ENCODE peak calls at places on chromosome 13, in four cellular contexts. One of them, this sample, is unnamed.
A peak's percentile ranks its signal among the peaks of the same experiment; 100 is the strongest.

GRCh38 chr13:77898097-77898496 is 20.5 kb downstream of the EDNRB start:
- DNase-seq in HFFc6: no peak
- DNase-seq in endothelial cell: no peak
- DNase-seq in activated T-helper 2 cell treated with anti-CD3 and anti-CD28 coated beads, Interferon-gamma antibody, Interleukin-2, Interleukin-4, amounts not matched to agents 10 μg/mL and 5 μg/mL and 100 μg/mL, durations not matched to agents 14 hours and 24 hours and 36 hours: no peak
- DNase-seq in this sample: no peak

GRCh38 chr13:46504036-46504435 is 48.9 kb upstream of the LRCH1 start:
- DNase-seq in HFFc6: no peak
- DNase-seq in endothelial cell: no peak
- DNase-seq in activated T-helper 2 cell treated with anti-CD3 and anti-CD28 coated beads, Interferon-gamma antibody, Interleukin-2, Interleukin-4, amounts not matched to agents 10 μg/mL and 5 μg/mL and 100 μg/mL, durations not matched to agents 14 hours and 24 hours and 36 hours: no peak
- DNase-seq in this sample: no peak

GRCh38 chr13:29802621-29803020 is 47.8 kb downstream of the UBL3 start:
- DNase-seq in HFFc6: no peak
- DNase-seq in endothelial cell: no peak
- DNase-seq in activated T-helper 2 cell treated with anti-CD3 and anti-CD28 coated beads, Interferon-gamma antibody, Interleukin-2, Interleukin-4, amounts not matched to agents 10 μg/mL and 5 μg/mL and 100 μg/mL, durations not matched to agents 14 hours and 24 hours and 36 hours: no peak
- DNase-seq in this sample: no peak

GRCh38 chr13:112071011-112071901 is 4.3 kb downstream of the SOX1 start:
- DNase-seq in HFFc6: no peak
- DNase-seq in endothelial cell: no peak
- DNase-seq in activated T-helper 2 cell treated with anti-CD3 and anti-CD28 coated beads, Interferon-gamma antibody, Interleukin-2, Interleukin-4, amounts not matched to agents 10 μg/mL and 5 μg/mL and 100 μg/mL, durations not matched to agents 14 hours and 24 hours and 36 hours: no peak
- DNase-seq in this sample: no peak

GRCh38 chr13:50104493-50104892 is 89.2 kb downstream of the KCNRG start:
- DNase-seq in HFFc6: peak; percentile 11
- DNase-seq in endothelial cell: no peak
- DNase-seq in activated T-helper 2 cell treated with anti-CD3 and anti-CD28 coated beads, Interferon-gamma antibody, Interleukin-2, Interleukin-4, amounts not matched to agents 10 μg/mL and 5 μg/mL and 100 μg/mL, durations not matched to agents 14 hours and 24 hours and 36 hours: no peak
- DNase-seq in this sample: no peak

GRCh38 chr13:29935309-29935981 is 85.0 kb upstream of the UBL3 start:
- DNase-seq in HFFc6: no peak
- DNase-seq in endothelial cell: no peak
- DNase-seq in activated T-helper 2 cell treated with anti-CD3 and anti-CD28 coated beads, Interferon-gamma antibody, Interleukin-2, Interleukin-4, amounts not matched to agents 10 μg/mL and 5 μg/mL and 100 μg/mL, durations not matched to agents 14 hours and 24 hours and 36 hours: peak; percentile 81
- DNase-seq in this sample: peak; percentile 8

GRCh38 chr13:44818428-44818827 is 170.8 kb downstream of the NUFIP1 start:
- DNase-seq in HFFc6: peak; percentile 13
- DNase-seq in endothelial cell: no peak
- DNase-seq in activated T-helper 2 cell treated with anti-CD3 and anti-CD28 coated beads, Interferon-gamma antibody, Interleukin-2, Interleukin-4, amounts not matched to agents 10 μg/mL and 5 μg/mL and 100 μg/mL, durations not matched to agents 14 hours and 24 hours and 36 hours: no peak
- DNase-seq in this sample: no peak

GRCh38 chr13:92175330-92175729 is 776.9 kb downstream of the GPC5 start:
- DNase-seq in HFFc6: no peak
- DNase-seq in endothelial cell: peak; percentile 22
- DNase-seq in activated T-helper 2 cell treated with anti-CD3 and anti-CD28 coated beads, Interferon-gamma antibody, Interleukin-2, Interleukin-4, amounts not matched to agents 10 μg/mL and 5 μg/mL and 100 μg/mL, durations not matched to agents 14 hours and 24 hours and 36 hours: no peak
- DNase-seq in this sample: peak; percentile 36

GRCh38 chr13:73059460-73060250 is 850 bp downstream of the KLF5 start:
- DNase-seq in HFFc6: peak; percentile 5
- DNase-seq in endothelial cell: peak; percentile 57
- DNase-seq in activated T-helper 2 cell treated with anti-CD3 and anti-CD28 coated beads, Interferon-gamma antibody, Interleukin-2, Interleukin-4, amounts not matched to agents 10 μg/mL and 5 μg/mL and 100 μg/mL, durations not matched to agents 14 hours and 24 hours and 36 hours: peak; percentile 31
- DNase-seq in this sample: no peak

GRCh38 chr13:100388923-100389322 is 199.7 kb downstream of the GGACT start:
- DNase-seq in HFFc6: no peak
- DNase-seq in endothelial cell: no peak
- DNase-seq in activated T-helper 2 cell treated with anti-CD3 and anti-CD28 coated beads, Interferon-gamma antibody, Interleukin-2, Interleukin-4, amounts not matched to agents 10 μg/mL and 5 μg/mL and 100 μg/mL, durations not matched to agents 14 hours and 24 hours and 36 hours: no peak
- DNase-seq in this sample: peak; percentile 73

GRCh38 chr13:114258589-114258988 is 22.8 kb upstream of the UPF3A start:
- DNase-seq in HFFc6: no peak
- DNase-seq in endothelial cell: no peak
- DNase-seq in activated T-helper 2 cell treated with anti-CD3 and anti-CD28 coated beads, Interferon-gamma antibody, Interleukin-2, Interleukin-4, amounts not matched to agents 10 μg/mL and 5 μg/mL and 100 μg/mL, durations not matched to agents 14 hours and 24 hours and 36 hours: no peak
- DNase-seq in this sample: no peak

GRCh38 chr13:51955281-51955771 is 55.9 kb downstream of the ATP7B start:
- DNase-seq in HFFc6: no peak
- DNase-seq in endothelial cell: no peak
- DNase-seq in activated T-helper 2 cell treated with anti-CD3 and anti-CD28 coated beads, Interferon-gamma antibody, Interleukin-2, Interleukin-4, amounts not matched to agents 10 μg/mL and 5 μg/mL and 100 μg/mL, durations not matched to agents 14 hours and 24 hours and 36 hours: no peak
- DNase-seq in this sample: no peak

GRCh38 chr13:20264271-20265018 is 32.3 kb upstream of the GJB6 start:
- DNase-seq in HFFc6: no peak
- DNase-seq in endothelial cell: no peak
- DNase-seq in activated T-helper 2 cell treated with anti-CD3 and anti-CD28 coated beads, Interferon-gamma antibody, Interleukin-2, Interleukin-4, amounts not matched to agents 10 μg/mL and 5 μg/mL and 100 μg/mL, durations not matched to agents 14 hours and 24 hours and 36 hours: no peak
- DNase-seq in this sample: no peak

GRCh38 chr13:101949681-101950080 is 452.2 kb downstream of the FGF14 start:
- DNase-seq in HFFc6: no peak
- DNase-seq in endothelial cell: no peak
- DNase-seq in activated T-helper 2 cell treated with anti-CD3 and anti-CD28 coated beads, Interferon-gamma antibody, Interleukin-2, Interleukin-4, amounts not matched to agents 10 μg/mL and 5 μg/mL and 100 μg/mL, durations not matched to agents 14 hours and 24 hours and 36 hours: no peak
- DNase-seq in this sample: no peak

GRCh38 chr13:98802999-98803666 is 50.7 kb upstream of the SLC15A1 start:
- DNase-seq in HFFc6: no peak
- DNase-seq in endothelial cell: no peak
- DNase-seq in activated T-helper 2 cell treated with anti-CD3 and anti-CD28 coated beads, Interferon-gamma antibody, Interleukin-2, Interleukin-4, amounts not matched to agents 10 μg/mL and 5 μg/mL and 100 μg/mL, durations not matched to agents 14 hours and 24 hours and 36 hours: no peak
- DNase-seq in this sample: no peak

This sample was measured in KG1.